ENCODE peak calls at places on chromosome 10, in ten cellular contexts. O is body of pancreas; D is IMR-90; I is PC-3; B is CD8-positive, alpha-beta memory T cell; F is HepG2; M is H1; C is colonic mucosa; Z is transverse colon; L is adrenal gland. X is an unnamed sample. For H3K27me3 and H3K36me3, the result is how much of the 10 kb centered on the place peaks cover.

GRCh38 chr10:47396311-47396717 is 12.2 kb upstream of the ZNF488 start:
- DNase-seq in O (no peak), M (no peak), Z (no peak), C (peak), D (no peak), L (peak), F (peak), B (no peak), I (peak), X (no peak)

GRCh38 chr10:30433286-30433778 is 652 bp upstream of the MAP3K8 start:
- DNase-seq in I (peak), C (peak), L (peak), D (peak), Z (peak), O (peak), M (no peak), F (peak), B (no peak), X (peak)

GRCh38 chr10:29563420-29564035 is 71.2 kb downstream of the SVIL start:
- DNase-seq in C (no peak), D (no peak), B (no peak), Z (no peak), L (no peak), F (no peak), O (no peak), I (no peak), M (no peak), X (no peak)

GRCh38 chr10:20248309-20248708 is 432.1 kb downstream of the PLXDC2 start:
- DNase-seq in F (no peak), O (no peak), C (no peak), Z (no peak), B (no peak), D (no peak), L (no peak), I (no peak), M (no peak), X (no peak)

GRCh38 chr10:26331376-26331775 is 106.8 kb upstream of the APBB1IP start:
- DNase-seq in D (no peak), B (no peak), Z (no peak), F (no peak), I (no peak), L (no peak), M (no peak), O (no peak), C (no peak), X (no peak)

GRCh38 chr10:42961776-42962119 is 115.1 kb upstream of the RET start:
- DNase-seq in D (no peak), O (no peak), C (no peak), M (no peak), F (no peak), L (no peak), Z (peak), B (no peak), I (no peak), X (no peak)

GRCh38 chr10:59611048-59611447 is 98.6 kb downstream of the SLC16A9 start:
- DNase-seq in F (no peak), B (no peak), Z (no peak), C (no peak), M (no peak), L (no peak), I (peak), D (no peak), O (no peak), X (no peak)

GRCh38 chr10:52801951-52802350 is 29.4 kb upstream of the MBL2 start:
- DNase-seq in O (no peak), C (no peak), F (no peak), B (no peak), Z (no peak), L (no peak), I (peak), D (no peak), M (no peak), X (no peak)

GRCh38 chr10:90846746-90847145 is 11.1 kb downstream of the HTR7 start:
- DNase-seq in B (no peak), L (no peak), M (no peak), I (no peak), O (no peak), Z (no peak), C (no peak), F (no peak), D (peak), X (no peak)

GRCh38 chr10:72074413-72075183 is 13.8 kb downstream of the SPOCK2 start:
- DNase-seq in B (no peak), I (no peak), C (no peak), D (no peak), M (no peak), F (no peak), O (no peak), Z (no peak), L (no peak), X (no peak)

GRCh38 chr10:16828731-16829175 is 11.5 kb upstream of the RSU1 start:
- DNase-seq in D (peak), L (peak), I (peak), B (no peak), C (no peak), O (peak), M (no peak), F (no peak), Z (peak), X (peak)

GRCh38 chr10:15306881-15307280 is 64.2 kb downstream of the FAM171A1 start:
- DNase-seq in O (no peak), I (no peak), C (no peak), Z (no peak), D (no peak), L (no peak), M (no peak), F (no peak), B (no peak), X (no peak)

GRCh38 chr10:24901686-24902399 is 50.6 kb downstream of the PRTFDC1 start:
- DNase-seq in I (peak), Z (peak), O (peak), B (no peak), C (peak), D (peak), F (peak), M (no peak), L (peak), X (peak)

GRCh38 chr10:84177541-84178386 is 4.2 kb downstream of the GPR15LG start:
- DNase-seq in O (no peak), B (peak), I (no peak), L (peak), M (no peak), D (no peak), C (no peak), F (no peak), Z (no peak), X (no peak)

GRCh38 chr10:65017523-65017922 is 1496.3 kb downstream of the REEP3 start:
- DNase-seq in F (no peak), D (no peak), B (no peak), I (no peak), M (no peak), C (no peak), O (no peak), Z (no peak), L (no peak), X (no peak)

DNA sequence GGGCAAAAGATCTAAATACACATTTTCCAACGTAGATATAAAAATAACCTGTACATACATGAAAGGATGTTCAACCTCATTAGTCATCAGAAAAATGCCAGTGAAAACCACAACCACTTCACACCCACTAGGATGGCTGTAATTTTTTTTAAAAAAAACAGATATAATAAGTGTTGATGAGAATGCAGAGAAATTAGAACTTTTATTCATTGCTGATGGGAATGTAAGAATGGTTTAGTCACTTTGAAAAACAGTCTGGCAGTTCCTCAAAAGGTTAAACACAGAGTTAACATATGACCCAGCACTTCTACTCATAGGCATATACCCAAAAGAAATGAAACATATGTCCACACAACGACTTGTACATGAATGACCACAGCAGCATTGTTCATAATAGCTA is 32.3 kb upstream of the PRKCQ start:
- DNase-seq in C (no peak), I (no peak), Z (no peak), B (peak), F (no peak), D (no peak), M (no peak), L (no peak), O (no peak), X (no peak)
- H3K4me3 ChIP-seq in C (no peak), I (no peak), Z (no peak), B (no peak), F (no peak), D (no peak), M (no peak), L (no peak), O (no peak), X (no peak)

GRCh38 chr10:34816067-34817002 is 1.2 kb upstream of the PARD3 start:
- DNase-seq in I (peak), C (peak), D (peak), L (peak), B (no peak), M (no peak), Z (peak), F (no peak), O (no peak), X (no peak)
- H3K27me3 ChIP-seq in I (under half), C (under half), D (under half), L (under half), B (under half), M (under half), Z (under half), F (under half), O (under half), X (under half)

GRCh38 chr10:28559661-28560060 is 26.7 kb downstream of the WAC start:
- DNase-seq in I (no peak), C (no peak), F (no peak), D (no peak), M (no peak), O (no peak), Z (no peak), L (no peak), B (no peak), X (no peak)

GRCh38 chr10:28558186-28558585 is 25.3 kb downstream of the WAC start:
- DNase-seq in D (no peak), B (no peak), C (no peak), Z (no peak), L (no peak), O (no peak), F (no peak), I (no peak), M (no peak), X (no peak)

GRCh38 chr10:28558923-28559508 is 26.1 kb downstream of the WAC start:
- DNase-seq in B (no peak), M (no peak), L (no peak), D (peak), I (no peak), C (no peak), O (no peak), Z (no peak), F (no peak), X (no peak)

GRCh38 chr10:28561531-28561930 is 28.6 kb downstream of the WAC start:
- DNase-seq in O (no peak), I (no peak), D (no peak), F (no peak), L (no peak), C (no peak), B (no peak), M (peak), Z (no peak), X (no peak)

DNA sequence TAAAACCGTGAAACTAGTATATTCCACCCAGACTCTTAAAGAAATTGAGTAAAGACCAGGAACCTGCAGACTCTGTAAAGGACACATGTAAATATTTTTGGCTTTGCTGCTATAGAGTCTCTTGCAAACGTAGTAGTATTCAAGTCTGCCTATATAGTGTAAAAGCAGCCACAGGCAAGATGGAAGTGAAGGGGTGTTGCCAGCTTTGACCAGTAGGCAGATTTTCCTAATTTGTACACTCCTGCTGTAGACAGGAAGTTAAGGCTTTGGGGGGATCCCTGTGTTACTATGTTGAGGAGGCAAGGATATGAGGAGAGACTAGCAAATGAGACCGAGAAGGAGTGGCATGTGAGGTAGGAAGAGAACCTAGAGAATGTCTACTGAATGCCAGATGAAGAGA is 27.7 kb downstream of the WAC start:
- DNase-seq in F (no peak), O (no peak), M (no peak), C (no peak), I (no peak), L (no peak), Z (no peak), B (no peak), D (no peak), X (no peak)
- H3K36me3 ChIP-seq in F (under half), O (under half), M (under half), C (under half), I (under half), L (under half), Z (under half), B (under half), D (under half), X (half or more)

GRCh38 chr10:89206402-89207180 is 526 bp downstream of the CH25H start:
- DNase-seq in C (peak), L (no peak), F (no peak), Z (peak), B (peak), I (no peak), M (no peak), O (peak), D (peak), X (peak)
- H3K4me3 ChIP-seq in C (peak), L (no peak), F (no peak), Z (peak), B (peak), I (no peak), M (peak), O (no peak), D (peak), X (peak)